ENCODE peak calls at places on chromosome 19, in nine cellular contexts. U, J, N, O, P, S, E, H and T are unnamed samples.

GRCh38 chr19:30936276-30936675 is 413.0 kb downstream of the TSHZ3 start:
- DNase-seq in U (no peak), J (no peak), N (no peak), O (no peak), P (no peak), S (no peak), E (no peak), H (no peak), T (no peak)

GRCh38 chr19:58170860-58171259 is 12.0 kb upstream of the ZNF274 start:
- DNase-seq in U (no peak), J (no peak), N (no peak), O (no peak), P (no peak), S (no peak), E (no peak), H (no peak), T (no peak)

GRCh38 chr19:35288843-35289355 is 3.1 kb upstream of the MAG start:
- DNase-seq in U (no peak), J (no peak), N (no peak), O (no peak), P (no peak), S (no peak), E (no peak), H (no peak), T (no peak)

GRCh38 chr19:13996928-13997636 is 9.0 kb downstream of the RFX1 start:
- DNase-seq in U (no peak), J (no peak), N (no peak), O (no peak), P (no peak), S (no peak), E (no peak), H (no peak), T (no peak)

GRCh38 chr19:10270180-10270615 is 722 bp upstream of the ICAM1 start:
- DNase-seq in U (peak), J (peak), N (peak), O (no peak), P (no peak), S (no peak), E (peak), H (no peak), T (no peak)

GRCh38 chr19:49468746-49469447 is 5.1 kb upstream of the FLT3LG start:
- DNase-seq in U (no peak), J (peak), N (no peak), O (no peak), P (peak), S (peak), E (peak), H (no peak), T (no peak)

GRCh38 chr19:38057954-38058690 is 151.1 kb downstream of the SIPA1L3 start:
- DNase-seq in U (no peak), J (no peak), N (peak), O (no peak), P (peak), S (peak), E (no peak), H (peak), T (no peak)

GRCh38 chr19:1473424-1473851 is 5.6 kb downstream of the C19orf25 start:
- DNase-seq in U (no peak), J (no peak), N (no peak), O (no peak), P (no peak), S (no peak), E (no peak), H (no peak), T (no peak)

GRCh38 chr19:21699197-21699596 is 68.2 kb downstream of the ZNF100 start:
- DNase-seq in U (no peak), J (peak), N (no peak), O (no peak), P (no peak), S (no peak), E (no peak), H (no peak), T (no peak)

GRCh38 chr19:35693835-35694599 is 10.3 kb upstream of the ZBTB32 start:
- DNase-seq in U (peak), J (peak), N (peak), O (peak), P (peak), S (peak), E (peak), H (peak), T (peak)

GRCh38 chr19:29878973-29879654 is 62.9 kb upstream of the URI1 start:
- DNase-seq in U (no peak), J (peak), N (no peak), O (no peak), P (peak), S (peak), E (no peak), H (peak), T (no peak)

GRCh38 chr19:53660584-53660983 is 28.8 kb downstream of the DPRX start:
- DNase-seq in U (no peak), J (no peak), N (no peak), O (no peak), P (no peak), S (no peak), E (no peak), H (no peak), T (no peak)

GRCh38 chr19:3343619-3344502 is 22.5 kb upstream of the NFIC start:
- DNase-seq in U (peak), J (peak), N (peak), O (peak), P (peak), S (peak), E (no peak), H (peak), T (no peak)

GRCh38 chr19:42253245-42254082 is 1.5 kb downstream of the ERF start:
- DNase-seq in U (peak), J (peak), N (peak), O (no peak), P (peak), S (peak), E (peak), H (no peak), T (peak)

GRCh38 chr19:38211206-38211605 is 12.8 kb downstream of the DPF1 start:
- DNase-seq in U (no peak), J (peak), N (no peak), O (no peak), P (no peak), S (no peak), E (no peak), H (no peak), T (no peak)

GRCh38 chr19:10346509-10346908 is 7.1 kb upstream of the ICAM3 start:
- DNase-seq in U (no peak), J (no peak), N (peak), O (no peak), P (no peak), S (no peak), E (no peak), H (no peak), T (no peak)

GRCh38 chr19:11337080-11337479 is 2.4 kb downstream of the RAB3D start:
- DNase-seq in U (peak), J (no peak), N (no peak), O (no peak), P (no peak), S (no peak), E (no peak), H (no peak), T (no peak)

GRCh38 chr19:39212377-39212742 is 8.3 kb upstream of the SYCN start:
- DNase-seq in U (no peak), J (peak), N (no peak), O (no peak), P (peak), S (peak), E (no peak), H (no peak), T (no peak)

GRCh38 chr19:54458648-54459281 is 4.8 kb downstream of the LENG9 start:
- DNase-seq in U (peak), J (no peak), N (no peak), O (no peak), P (no peak), S (no peak), E (no peak), H (no peak), T (no peak)

GRCh38 chr19:5607318-5608270 is 15.0 kb downstream of the SAFB2 start:
- DNase-seq in U (no peak), J (no peak), N (no peak), O (no peak), P (no peak), S (no peak), E (no peak), H (no peak), T (no peak)

GRCh38 chr19:48390188-48391099 is 907 bp downstream of the KDELR1 start:
- DNase-seq in U (peak), J (peak), N (peak), O (no peak), P (peak), S (peak), E (peak), H (peak), T (no peak)

GRCh38 chr19:30593975-30594925 is 222.1 kb downstream of the ZNF536 start:
- DNase-seq in U (no peak), J (no peak), N (no peak), O (no peak), P (no peak), S (no peak), E (no peak), H (no peak), T (no peak)

GRCh38 chr19:3357731-3358391 is 8.5 kb upstream of the NFIC start:
- DNase-seq in U (peak), J (no peak), N (no peak), O (no peak), P (no peak), S (no peak), E (no peak), H (no peak), T (no peak)

GRCh38 chr19:36771275-36772231 is 1.1 kb downstream of the ZNF850 start:
- DNase-seq in U (peak), J (peak), N (peak), O (no peak), P (peak), S (peak), E (peak), H (peak), T (peak)

GRCh38 chr19:48553676-48554384 is 1.9 kb downstream of the SULT2B1 start:
- DNase-seq in U (no peak), J (peak), N (no peak), O (no peak), P (no peak), S (peak), E (no peak), H (no peak), T (peak)

GRCh38 chr19:16944626-16945363 is 56.0 kb downstream of the F2RL3 start:
- DNase-seq in U (no peak), J (no peak), N (no peak), O (no peak), P (no peak), S (no peak), E (no peak), H (no peak), T (no peak)

GRCh38 chr19:13033244-13033643 is 38.0 kb downstream of the NFIX start:
- DNase-seq in U (no peak), J (no peak), N (no peak), O (no peak), P (peak), S (no peak), E (no peak), H (no peak), T (no peak)

GRCh38 chr19:17125052-17125727 is 49.6 kb downstream of the MYO9B start:
- DNase-seq in U (no peak), J (no peak), N (no peak), O (no peak), P (peak), S (no peak), E (no peak), H (no peak), T (no peak)

GRCh38 chr19:4694211-4694987 is 24.3 kb upstream of the MYDGF start:
- DNase-seq in U (no peak), J (no peak), N (peak), O (peak), P (no peak), S (peak), E (no peak), H (peak), T (no peak)

GRCh38 chr19:12796146-12797071 is 5.1 kb downstream of the JUNB start:
- DNase-seq in U (peak), J (peak), N (peak), O (peak), P (peak), S (peak), E (peak), H (no peak), T (no peak)

GRCh38 chr19:2055871-2056809 is 5.1 kb upstream of the MKNK2 start:
- DNase-seq in U (peak), J (no peak), N (no peak), O (no peak), P (peak), S (no peak), E (no peak), H (no peak), T (no peak)

GRCh38 chr19:17079710-17080440 is 4.3 kb downstream of the MYO9B start:
- DNase-seq in U (no peak), J (no peak), N (no peak), O (peak), P (peak), S (peak), E (peak), H (peak), T (no peak)

GRCh38 chr19:54189020-54189667 is at the start of gene MBOAT7:
- DNase-seq in U (no peak), J (no peak), N (no peak), O (no peak), P (peak), S (peak), E (no peak), H (no peak), T (peak)

GRCh38 chr19:5141278-5141925 is 172.5 kb downstream of the KDM4B start:
- DNase-seq in U (peak), J (no peak), N (peak), O (no peak), P (no peak), S (no peak), E (no peak), H (no peak), T (no peak)

GRCh38 chr19:4713384-4713951 is 10.2 kb downstream of the DPP9 start:
- DNase-seq in U (no peak), J (no peak), N (peak), O (no peak), P (no peak), S (peak), E (no peak), H (peak), T (no peak)

GRCh38 chr19:13243971-13244370 is 93.8 kb downstream of the IER2 start:
- DNase-seq in U (no peak), J (no peak), N (no peak), O (no peak), P (no peak), S (no peak), E (no peak), H (no peak), T (no peak)

GRCh38 chr19:2887391-2887914 is 13.3 kb upstream of the ZNF57 start:
- DNase-seq in U (no peak), J (peak), N (no peak), O (no peak), P (peak), S (peak), E (peak), H (no peak), T (no peak)

GRCh38 chr19:12955996-12956395 is 1.0 kb downstream of the GADD45GIP1 start:
- DNase-seq in U (no peak), J (no peak), N (no peak), O (no peak), P (no peak), S (no peak), E (no peak), H (no peak), T (no peak)

GRCh38 chr19:15550847-15551182 is 42.5 kb downstream of the CYP4F22 start:
- DNase-seq in U (no peak), J (peak), N (no peak), O (no peak), P (no peak), S (peak), E (no peak), H (no peak), T (no peak)

GRCh38 chr19:45103625-45104319 is 10.8 kb downstream of the PPP1R37 start:
- DNase-seq in U (no peak), J (no peak), N (no peak), O (no peak), P (no peak), S (no peak), E (no peak), H (no peak), T (no peak)
- TF ChIP-seq CTCF in U (no peak), J (no peak), N (no peak), O (no peak), P (no peak), S (no peak), E (no peak), H (no peak), T (no peak)

GRCh38 chr19:6767081-6767356 is 216 bp downstream of the SH2D3A start:
- DNase-seq in U (no peak), J (no peak), N (no peak), O (no peak), P (peak), S (no peak), E (no peak), H (no peak), T (no peak)

GRCh38 chr19:6768236-6768785 is 1.1 kb upstream of the SH2D3A start:
- DNase-seq in U (no peak), J (no peak), N (no peak), O (no peak), P (no peak), S (no peak), E (no peak), H (no peak), T (no peak)

GRCh38 chr19:6766357-6767080 is 716 bp downstream of the SH2D3A start:
- DNase-seq in U (no peak), J (peak), N (no peak), O (no peak), P (peak), S (no peak), E (no peak), H (no peak), T (no peak)

GRCh38 chr19:6769006-6769637 is 1.9 kb upstream of the SH2D3A start:
- DNase-seq in U (no peak), J (peak), N (no peak), O (no peak), P (peak), S (no peak), E (no peak), H (no peak), T (no peak)

DNA sequence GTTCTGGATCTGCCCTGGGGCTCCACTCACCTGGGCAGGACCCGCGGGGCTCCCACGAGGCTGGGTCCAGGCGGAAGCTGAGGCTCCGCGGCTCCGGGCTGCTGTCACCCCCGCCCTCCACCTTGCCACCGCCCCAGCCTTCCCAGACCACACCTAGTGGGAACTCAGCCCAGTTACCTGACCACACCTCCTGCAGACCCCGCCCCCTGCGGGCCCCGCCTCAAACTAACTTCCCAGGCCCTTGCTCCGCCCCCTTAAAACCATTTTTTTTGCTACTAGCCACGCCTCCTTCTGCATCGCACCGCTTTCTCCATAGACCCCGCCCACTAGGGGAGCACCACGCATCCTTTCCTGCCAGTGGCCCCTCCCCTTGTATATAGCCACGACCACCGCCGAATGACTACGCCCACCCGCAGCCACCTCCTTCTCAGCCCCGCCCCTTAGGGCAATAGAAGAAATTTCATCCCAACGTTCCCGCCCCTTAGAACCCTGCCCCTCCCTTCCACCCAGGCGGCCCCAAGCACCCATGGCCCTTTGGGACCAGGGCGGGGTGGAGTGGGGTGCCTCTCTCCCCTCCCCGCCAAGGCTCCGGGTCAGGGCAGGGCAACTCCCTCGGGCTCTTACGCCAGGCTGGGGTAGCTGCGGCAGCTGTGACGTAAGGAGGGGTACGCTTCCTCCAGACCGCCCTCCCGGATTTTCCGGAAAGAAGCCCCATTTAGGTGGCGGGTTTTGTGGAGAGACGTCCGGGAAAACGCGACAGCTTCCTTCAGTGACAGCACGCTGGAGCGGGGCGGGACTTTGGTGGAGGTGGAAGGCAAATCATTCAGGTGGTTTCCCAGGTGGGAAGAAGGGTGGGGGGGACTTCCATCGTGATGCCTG is at the start of gene SH2D3A:
- DNase-seq in U (no peak), J (peak), N (peak), O (no peak), P (peak), S (peak), E (peak), H (peak), T (peak)
- TF ChIP-seq CTCF in U (no peak), J (no peak), N (no peak), O (no peak), P (no peak), S (no peak), E (no peak), H (no peak), T (no peak)

DNA sequence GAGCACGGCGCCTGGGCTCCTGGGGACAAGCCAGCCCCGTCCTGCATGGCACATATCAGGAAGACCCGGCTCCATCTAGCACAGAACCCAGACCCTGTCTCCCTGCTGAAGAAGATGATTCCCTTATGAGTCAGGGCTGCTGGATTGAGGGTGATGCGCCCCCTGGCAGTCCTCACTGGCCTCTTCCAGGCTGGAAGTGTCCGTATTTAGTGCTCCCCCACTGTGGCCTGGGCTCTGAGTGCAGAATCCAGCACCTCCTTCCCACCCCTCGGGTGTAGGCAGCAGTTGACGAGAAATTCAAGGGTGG is 14.9 kb downstream of the COMP start:
- DNase-seq in U (no peak), J (no peak), N (no peak), O (no peak), P (no peak), S (no peak), E (no peak), H (no peak), T (no peak)
- TF ChIP-seq CTCF in U (no peak), J (peak), N (no peak), O (no peak), P (no peak), S (no peak), E (no peak), H (no peak), T (no peak)

GRCh38 chr19:33175156-33175782 is 18.9 kb upstream of the LRP3 start:
- DNase-seq in U (no peak), J (no peak), N (no peak), O (no peak), P (no peak), S (no peak), E (no peak), H (no peak), T (no peak)

GRCh38 chr19:33174186-33174585 is 19.9 kb upstream of the LRP3 start:
- DNase-seq in U (no peak), J (no peak), N (no peak), O (no peak), P (no peak), S (no peak), E (no peak), H (no peak), T (no peak)

GRCh38 chr19:33177417-33177976 is 16.6 kb upstream of the LRP3 start:
- DNase-seq in U (no peak), J (no peak), N (no peak), O (no peak), P (no peak), S (peak), E (no peak), H (peak), T (peak)

GRCh38 chr19:33176670-33177416 is 17.3 kb upstream of the LRP3 start:
- DNase-seq in U (peak), J (peak), N (peak), O (peak), P (peak), S (peak), E (peak), H (peak), T (peak)

DNA sequence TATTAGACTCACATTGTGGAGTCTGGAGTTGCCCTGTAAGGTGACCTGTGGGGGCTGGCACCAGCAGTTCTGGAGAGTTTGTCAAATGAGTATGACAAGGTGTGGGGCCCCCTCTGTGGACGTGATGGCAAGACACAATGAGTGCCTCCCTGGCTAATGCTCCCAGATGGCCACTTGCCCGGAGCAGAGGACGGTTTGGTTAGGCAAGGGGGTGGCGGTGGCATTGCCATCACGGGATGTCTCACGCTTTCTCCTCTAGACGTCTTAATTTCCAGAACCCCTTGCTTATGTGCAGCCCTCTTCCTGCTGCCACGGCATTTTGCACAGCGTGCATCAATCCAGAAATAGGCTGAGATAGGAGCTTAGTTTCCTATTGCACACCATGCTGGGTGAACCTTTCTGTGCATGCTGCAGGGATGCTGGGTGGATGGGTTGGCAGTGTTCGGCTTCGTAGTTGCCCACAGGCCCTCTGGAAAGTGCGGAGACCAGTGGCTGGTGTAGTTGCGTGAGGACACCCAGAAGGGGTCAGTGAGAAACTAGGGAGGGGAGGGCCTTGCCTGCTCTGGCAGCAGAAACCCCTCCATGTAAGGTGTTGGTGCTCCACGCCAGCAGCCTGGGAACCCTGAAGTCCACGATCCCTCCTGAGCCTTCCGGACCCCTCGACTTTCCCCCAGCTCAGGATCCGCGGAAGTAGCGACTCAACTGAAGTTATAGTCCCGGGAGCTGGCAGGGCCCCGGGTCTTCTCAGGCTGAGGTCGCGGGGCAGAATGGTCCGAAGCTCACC is 18.1 kb upstream of the LRP3 start:
- DNase-seq in U (peak), J (no peak), N (no peak), O (no peak), P (peak), S (peak), E (no peak), H (no peak), T (no peak)
- TF ChIP-seq CTCF in U (no peak), J (no peak), N (no peak), O (no peak), P (peak), S (no peak), E (no peak), H (no peak), T (no peak)